ENCODE peak calls at places on chromosome 5, in five cellular contexts. N is endothelial cell of umbilical vein, H is choroid plexus epithelial cell, X is dorsolateral prefrontal cortex, P is AG09309. E is an unnamed sample.

GRCh38 chr5:6188344-6188743 is 190.0 kb downstream of the MED10 start:
- DNase-seq in N (no peak), H (no peak), X (no peak), P (no peak), E (no peak)

GRCh38 chr5:15501057-15501791 is 1.2 kb downstream of the FBXL7 start:
- DNase-seq in N (peak), H (peak), X (no peak), P (peak), E (peak)

GRCh38 chr5:172849636-172850453 is 15.8 kb downstream of the ERGIC1 start:
- DNase-seq in N (no peak), H (no peak), X (no peak), P (no peak), E (peak)

GRCh38 chr5:125972706-125973105 is 450.5 kb upstream of the GRAMD2B start:
- DNase-seq in N (no peak), H (no peak), X (no peak), P (no peak), E (no peak)

GRCh38 chr5:61974680-61975079 is 331.3 kb upstream of the KIF2A start:
- DNase-seq in N (no peak), H (no peak), X (no peak), P (no peak), E (no peak)

GRCh38 chr5:26482817-26483375 is 555.5 kb downstream of the CDH9 start:
- DNase-seq in N (no peak), H (peak), X (peak), P (no peak), E (peak)

GRCh38 chr5:139658501-139658927 is 10.4 kb downstream of the CXXC5 start:
- DNase-seq in N (peak), H (no peak), X (no peak), P (no peak), E (peak)

GRCh38 chr5:148912714-148913398 is 86.4 kb downstream of the ADRB2 start:
- DNase-seq in N (peak), H (peak), X (no peak), P (peak), E (peak)

GRCh38 chr5:124923131-124923530 is 176.7 kb upstream of the ZNF608 start:
- DNase-seq in N (peak), H (peak), X (no peak), P (no peak), E (peak)

GRCh38 chr5:58165152-58165551 is 294.7 kb downstream of the PLK2 start:
- DNase-seq in N (no peak), H (no peak), X (no peak), P (no peak), E (no peak)

GRCh38 chr5:42887575-42887974 is 75.9 kb upstream of the SELENOP start:
- DNase-seq in N (no peak), H (peak), X (no peak), P (no peak), E (no peak)

GRCh38 chr5:37722236-37723146 is 117.3 kb downstream of the GDNF start:
- DNase-seq in N (peak), H (peak), X (no peak), P (peak), E (peak)

GRCh38 chr5:4058899-4059298 is 463.3 kb downstream of the IRX1 start:
- DNase-seq in N (no peak), H (no peak), X (no peak), P (no peak), E (peak)

GRCh38 chr5:160166069-160166972 is 47.1 kb upstream of the PWWP2A start:
- DNase-seq in N (no peak), H (no peak), X (no peak), P (no peak), E (no peak)

GRCh38 chr5:74546796-74547195 is 93.7 kb downstream of the ENC1 start:
- DNase-seq in N (no peak), H (peak), X (no peak), P (no peak), E (no peak)

GRCh38 chr5:52987711-52988329 is 1.3 kb upstream of the ITGA2 start:
- DNase-seq in N (peak), H (peak), X (no peak), P (no peak), E (peak)

GRCh38 chr5:54825005-54825404 is 160.4 kb downstream of the ESM1 start:
- DNase-seq in N (no peak), H (peak), X (no peak), P (no peak), E (peak)

GRCh38 chr5:107135391-107135790 is 535.3 kb downstream of the EFNA5 start:
- DNase-seq in N (peak), H (peak), X (no peak), P (no peak), E (peak)

GRCh38 chr5:74085186-74085585 is 459.2 kb downstream of the ARHGEF28 start:
- DNase-seq in N (peak), H (no peak), X (no peak), P (no peak), E (no peak)

GRCh38 chr5:172773481-172774469 is 2.8 kb upstream of the DUSP1 start:
- DNase-seq in N (no peak), H (no peak), X (no peak), P (no peak), E (peak)

GRCh38 chr5:152995214-152995725 is 495.2 kb upstream of the GRIA1 start:
- DNase-seq in N (no peak), H (no peak), X (no peak), P (no peak), E (no peak)

GRCh38 chr5:51347704-51348103 is 35.5 kb upstream of the ISL1 start:
- DNase-seq in N (no peak), H (no peak), X (no peak), P (no peak), E (peak)

GRCh38 chr5:62732677-62733121 is 154.1 kb downstream of the LRRC70 start:
- DNase-seq in N (no peak), H (peak), X (no peak), P (no peak), E (no peak)

DNA sequence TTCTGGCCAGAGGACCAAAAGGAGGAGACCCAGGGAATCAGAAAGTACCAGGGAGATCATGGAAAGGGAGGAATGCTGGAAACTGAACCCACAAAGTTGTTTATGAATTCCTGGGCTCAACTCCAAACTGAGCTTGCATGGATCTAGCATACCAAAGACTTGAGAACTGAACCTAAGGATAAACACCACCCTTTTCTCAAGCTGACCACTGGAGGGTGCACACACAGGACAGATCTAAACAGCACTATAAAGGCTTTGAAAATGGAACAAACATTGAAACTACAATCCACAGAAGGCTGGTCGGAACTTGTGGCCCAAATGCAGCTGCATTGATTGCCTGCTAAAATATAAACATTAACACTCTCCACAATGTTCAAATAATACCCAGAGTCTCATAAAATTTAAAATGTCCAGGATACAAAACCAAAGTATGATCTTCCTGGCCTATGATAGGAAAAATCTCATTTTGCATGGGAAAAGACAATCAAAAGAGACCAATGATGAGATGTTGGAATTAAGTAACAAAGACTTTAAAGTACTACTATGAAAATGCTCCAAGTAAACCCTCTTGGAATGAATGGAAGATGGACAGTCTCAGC is 15.6 kb upstream of the IRF1 start:
- DNase-seq in N (peak), H (peak), X (no peak), P (peak), E (peak)
- TF ChIP-seq CTCF in N (peak), H (peak), X (peak), P (peak), E (peak)

GRCh38 chr5:11903121-11903613 is 1.1 kb downstream of the CTNND2 start:
- DNase-seq in N (no peak), H (no peak), X (peak), P (no peak), E (peak)
- H3K4me3 ChIP-seq in N (no peak), H (no peak), X (peak), P (no peak), E (no peak)

GRCh38 chr5:176883700-176884570 is 15.2 kb downstream of the HK3 start:
- DNase-seq in N (no peak), H (no peak), X (no peak), P (no peak), E (no peak)
- TF ChIP-seq CTCF in N (no peak), H (no peak), X (no peak), P (no peak), E (no peak)

GRCh38 chr5:136134653-136135052 is 2.0 kb downstream of the SMAD5 start:
- DNase-seq in N (no peak), H (no peak), X (no peak), P (no peak), E (no peak)
- H3K4me3 ChIP-seq in N (peak), H (peak), X (peak), P (no peak), E (peak)

DNA sequence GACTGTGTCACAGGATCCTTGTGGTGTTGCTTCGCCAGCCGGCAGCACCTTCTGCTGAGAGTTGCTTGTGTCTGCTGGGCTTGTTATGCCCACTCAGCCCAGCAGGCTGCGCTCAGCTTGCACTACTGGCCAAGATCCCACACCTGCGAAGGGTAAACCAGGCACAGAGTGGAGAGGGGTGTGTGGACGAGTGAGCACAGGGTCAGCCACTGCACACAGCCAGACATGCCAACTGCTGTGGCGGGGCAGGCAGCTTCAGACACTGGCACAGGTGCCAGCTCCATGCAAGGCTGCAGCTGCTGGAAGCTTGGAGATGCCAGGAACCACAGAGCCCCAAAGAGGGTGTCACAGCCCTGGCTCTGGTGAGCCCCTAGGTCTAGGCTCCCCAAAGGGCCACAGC is 273.6 kb downstream of the CETN3 start:
- DNase-seq in N (no peak), H (no peak), X (no peak), P (no peak), E (no peak)
- TF ChIP-seq CTCF in N (no peak), H (peak), X (no peak), P (no peak), E (peak)

GRCh38 chr5:12250454-12250853 is 346.2 kb upstream of the CTNND2 start:
- DNase-seq in N (no peak), H (no peak), X (no peak), P (no peak), E (no peak)

GRCh38 chr5:12245429-12245828 is 341.2 kb upstream of the CTNND2 start:
- DNase-seq in N (no peak), H (no peak), X (no peak), P (no peak), E (peak)

GRCh38 chr5:12246016-12246415 is 341.8 kb upstream of the CTNND2 start:
- DNase-seq in N (no peak), H (no peak), X (no peak), P (no peak), E (no peak)

GRCh38 chr5:12242960-12243888 is 339.0 kb upstream of the CTNND2 start:
- DNase-seq in N (no peak), H (no peak), X (no peak), P (no peak), E (peak)

GRCh38 chr5:12248831-12249230 is 344.6 kb upstream of the CTNND2 start:
- DNase-seq in N (no peak), H (no peak), X (no peak), P (no peak), E (no peak)
- H3K4me3 ChIP-seq in N (no peak), H (no peak), X (no peak), P (no peak), E (no peak)

E was measured in epithelial cell of esophagus.